ENCODE peak calls at places on chromosome 20, in five cellular contexts. Q is Panc1, M is psoas muscle, F is PC-9, K is RWPE1. Y is an unnamed sample.
A peak's percentile ranks its signal among the peaks of the same experiment; 100 is the strongest.

GRCh38 chr20:62518911-62519310 is 43.1 kb upstream of the GATA5 start:
- DNase-seq in Q (no peak), K (no peak), F (no peak), M (no peak), Y (no peak)

GRCh38 chr20:62997626-62998025 is 9.1 kb downstream of the BHLHE23 start:
- DNase-seq in Q (no peak), M (no peak), F (no peak), K (no peak), Y (no peak)

GRCh38 chr20:62860391-62860923 is 1.2 kb downstream of the TCFL5 start:
- DNase-seq in K (no peak), M (no peak), F (peak; percentile 22), Q (no peak), Y (no peak)

GRCh38 chr20:58650776-58651547 is at the start of gene STX16:
- DNase-seq in F (peak; percentile 88), Q (peak; percentile 67), M (peak; percentile 90), K (peak; percentile 100), Y (peak; percentile 95)

GRCh38 chr20:905999-906520 is 10.1 kb downstream of the ANGPT4 start:
- DNase-seq in F (no peak), M (no peak), K (no peak), Q (no peak), Y (no peak)

GRCh38 chr20:46324960-46325703 is 16.8 kb upstream of the CDH22 start:
- DNase-seq in F (no peak), K (peak; percentile 48), Q (no peak), M (no peak), Y (no peak)

GRCh38 chr20:62365814-62366369 is 1.2 kb downstream of the LAMA5 start:
- DNase-seq in F (peak; percentile 95), M (peak; percentile 27), K (peak; percentile 97), Q (no peak), Y (peak; percentile 86)

GRCh38 chr20:14919473-14920157 is 582.2 kb upstream of the FLRT3 start:
- DNase-seq in M (no peak), Q (no peak), K (peak; percentile 76), F (peak; percentile 73), Y (peak; percentile 69)

GRCh38 chr20:13478366-13478765 is 160.4 kb downstream of the TASP1 start:
- DNase-seq in K (no peak), M (no peak), F (no peak), Q (no peak), Y (no peak)

GRCh38 chr20:48614593-48615274 is 213.1 kb downstream of the PREX1 start:
- DNase-seq in F (peak; percentile 56), Q (no peak), K (peak; percentile 90), M (no peak), Y (no peak)

GRCh38 chr20:7449269-7449668 is 491.0 kb downstream of the HAO1 start:
- DNase-seq in K (no peak), F (no peak), Q (no peak), M (no peak), Y (peak; percentile 17)

GRCh38 chr20:61931476-61932198 is 134.0 kb downstream of the TAF4 start:
- DNase-seq in K (no peak), F (no peak), M (no peak), Q (no peak), Y (no peak)

GRCh38 chr20:14189794-14190402 is 147.5 kb downstream of the FLRT3 start:
- DNase-seq in Q (peak; percentile 8), F (no peak), M (no peak), K (peak; percentile 35), Y (peak; percentile 9)

GRCh38 chr20:62860924-62861691 is 514 bp downstream of the TCFL5 start:
- DNase-seq in K (peak; percentile 35), M (no peak), F (no peak), Q (no peak), Y (no peak)

GRCh38 chr20:61736751-61737310 is 328.9 kb downstream of the TAF4 start:
- DNase-seq in K (no peak), M (no peak), F (no peak), Q (no peak), Y (no peak)

GRCh38 chr20:63567382-63568169 is 6.5 kb downstream of the HELZ2 start:
- DNase-seq in Q (no peak), F (no peak), K (no peak), M (peak; percentile 51), Y (no peak)

GRCh38 chr20:62832212-62832922 is 15.5 kb downstream of the COL9A3 start:
- DNase-seq in M (no peak), K (no peak), Q (no peak), F (peak; percentile 32), Y (no peak)

GRCh38 chr20:46214831-46215488 is 93.3 kb downstream of the CDH22 start:
- DNase-seq in F (no peak), Q (no peak), M (no peak), K (no peak), Y (no peak)

GRCh38 chr20:52630138-52630537 is 342.0 kb upstream of the TSHZ2 start:
- DNase-seq in M (no peak), K (no peak), F (no peak), Q (no peak), Y (no peak)

GRCh38 chr20:52637201-52637600 is 335.0 kb upstream of the TSHZ2 start:
- DNase-seq in F (peak; percentile 10), K (no peak), M (no peak), Q (no peak), Y (no peak)

DNA sequence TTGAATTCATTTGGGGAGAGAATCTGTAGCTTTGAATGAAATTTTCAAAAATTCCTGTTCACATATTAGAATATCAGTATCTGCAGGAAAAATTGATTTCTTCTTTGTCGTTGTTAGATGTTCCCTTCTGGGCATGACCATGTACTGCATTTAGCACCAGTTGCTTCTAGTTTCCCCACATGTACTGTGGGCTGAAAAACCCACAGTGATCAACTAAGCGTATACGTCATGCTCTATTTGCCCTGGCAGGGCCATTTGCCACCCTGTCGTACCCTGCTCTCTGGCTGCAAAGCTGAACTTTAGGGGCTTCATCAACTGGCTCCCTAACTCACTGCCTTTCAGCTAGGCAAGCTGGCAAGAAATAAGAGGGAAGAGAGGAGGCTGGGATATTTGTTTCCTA is 340.7 kb upstream of the TSHZ2 start:
- DNase-seq in Q (no peak), F (peak; percentile 8), K (no peak), M (no peak), Y (no peak)
- H3K27ac ChIP-seq in Q (no peak overlapping the region), F (no peak overlapping the region), K (no peak overlapping the region), M (no peak overlapping the region), Y (no peak overlapping the region)

DNA sequence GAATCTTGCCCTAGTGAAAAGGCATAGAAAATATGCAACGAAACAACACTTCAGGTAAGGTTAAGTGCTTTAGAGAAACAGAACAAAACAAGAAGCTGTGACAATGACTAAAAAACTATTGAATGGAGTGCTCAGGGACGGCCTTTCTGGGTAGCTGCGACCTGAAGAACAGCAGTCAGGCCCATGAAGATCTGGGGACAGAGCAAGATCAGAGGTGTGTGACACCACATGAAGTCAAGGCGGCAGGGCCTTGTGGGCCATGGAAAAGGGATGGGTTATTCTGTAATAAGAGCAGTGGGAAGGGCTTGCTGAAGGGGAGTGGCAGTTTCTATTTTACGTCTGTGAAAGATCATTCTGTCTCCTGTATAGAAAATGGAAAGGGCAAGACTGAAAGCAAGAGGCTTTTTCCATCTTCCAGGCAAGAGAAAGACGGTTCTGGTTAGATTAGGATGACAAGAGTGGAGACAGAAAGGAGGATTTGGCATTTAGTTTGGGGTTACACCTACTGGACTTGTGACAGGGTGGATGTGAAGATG is 5.1 kb downstream of the UBE2V1 start:
- DNase-seq in F (no peak), K (no peak), M (no peak), Q (no peak), Y (no peak)
- H3K27ac ChIP-seq in F (no peak overlapping the region), K (no peak overlapping the region), M (peak overlapping the region; percentile 97), Q (peak overlapping the region; percentile 53), Y (no peak overlapping the region)

DNA sequence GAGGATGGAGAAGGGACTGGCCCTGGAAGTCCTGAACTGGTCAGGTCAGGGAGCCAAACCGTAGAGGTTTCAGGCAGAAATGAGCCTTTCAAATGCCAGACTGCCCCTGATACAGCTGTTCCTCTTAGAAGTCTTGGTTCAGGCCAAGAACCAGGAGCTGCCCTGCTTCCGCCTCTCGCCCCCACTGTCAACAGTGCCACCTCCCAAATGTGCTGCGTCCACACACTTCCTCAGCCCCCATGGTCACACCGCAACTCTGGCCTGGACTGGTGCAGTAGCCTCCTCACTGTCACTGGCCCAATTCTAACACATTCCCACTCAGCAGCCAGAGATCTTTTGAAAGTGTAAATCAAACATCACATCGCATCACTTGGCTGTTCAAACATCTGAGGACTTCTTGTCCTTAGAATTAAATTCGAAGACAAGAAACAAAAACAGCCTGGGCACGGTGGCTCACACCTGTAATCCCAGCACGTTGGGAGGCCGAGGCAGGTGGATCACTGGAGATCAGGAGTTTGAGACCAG is 69.7 kb downstream of the STK35 start:
- DNase-seq in M (no peak), F (no peak), Q (no peak), K (no peak), Y (no peak)
- H3K27ac ChIP-seq in M (no peak overlapping the region), F (no peak overlapping the region), Q (no peak overlapping the region), K (no peak overlapping the region), Y (no peak overlapping the region)

GRCh38 chr20:19274412-19275015 is 62.1 kb downstream of the SLC24A3 start:
- DNase-seq in K (no peak), F (no peak), Q (no peak), M (no peak), Y (no peak)

GRCh38 chr20:19277381-19277780 is 64.9 kb downstream of the SLC24A3 start:
- DNase-seq in K (no peak), Q (no peak), M (no peak), F (no peak), Y (no peak)

GRCh38 chr20:19274001-19274400 is 61.6 kb downstream of the SLC24A3 start:
- DNase-seq in M (no peak), F (no peak), K (no peak), Q (no peak), Y (no peak)

GRCh38 chr20:19275038-19275629 is 62.7 kb downstream of the SLC24A3 start:
- DNase-seq in F (no peak), K (no peak), Q (no peak), M (no peak), Y (no peak)

DNA sequence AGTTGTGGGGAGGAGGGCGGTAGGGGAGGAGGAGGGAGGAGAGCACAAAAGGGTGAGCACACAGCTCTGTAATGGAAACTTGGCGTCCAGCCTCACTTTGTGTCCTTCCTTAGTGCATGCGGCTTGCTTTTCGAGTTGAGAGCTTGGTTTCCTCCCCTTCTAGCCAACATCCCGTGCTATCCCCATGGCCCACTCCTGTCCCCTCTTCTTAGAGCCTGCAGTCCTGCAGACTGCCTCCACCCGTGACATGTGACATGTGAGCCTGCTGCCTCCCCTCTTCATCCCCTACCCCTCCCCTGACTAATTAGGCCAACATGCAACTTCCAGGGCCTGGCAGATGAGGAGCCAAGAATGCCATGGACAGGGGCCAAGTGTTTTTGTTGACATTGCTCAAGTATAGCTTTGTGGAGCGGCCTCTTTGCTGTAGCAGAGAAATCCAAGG is 63.2 kb downstream of the SLC24A3 start:
- DNase-seq in Q (no peak), K (no peak), M (peak; percentile 29), F (peak; percentile 44), Y (no peak)
- H3K27ac ChIP-seq in Q (no peak overlapping the region), K (no peak overlapping the region), M (peak overlapping the region; percentile 65), F (no peak overlapping the region), Y (no peak overlapping the region)

GRCh38 chr20:37523012-37523391 is 2.0 kb downstream of the NNAT start:
- DNase-seq in K (no peak), F (no peak), Q (no peak), M (no peak), Y (no peak)
- H3K27ac ChIP-seq in K (peak overlapping the region; percentile 97), F (no peak overlapping the region), Q (no peak overlapping the region), M (peak overlapping the region; percentile 100), Y (no peak overlapping the region)

GRCh38 chr20:53831228-53831627 is 237.6 kb upstream of the ZNF217 start:
- DNase-seq in F (no peak), K (no peak), M (no peak), Q (no peak), Y (no peak)
- H3K27ac ChIP-seq in F (peak overlapping the region; percentile 100), K (peak overlapping the region; percentile 71), M (no peak overlapping the region), Q (peak overlapping the region; percentile 100), Y (no peak overlapping the region)